ENCODE peak calls at places on chromosomes 3 and 15, in four cellular contexts. A is H9, J is mesendoderm, U is H1. Z is an unnamed sample.

GRCh38 chr15:44261007-44261706 is 27.4 kb upstream of the GOLM2 start:
- DNase-seq in A (peak), J (peak), U (peak), Z (no peak)

GRCh38 chr15:71654714-71655174 is 155.6 kb upstream of the NR2E3 start:
- DNase-seq in A (no peak), J (no peak), U (no peak), Z (no peak)

GRCh38 chr15:68304611-68305337 is 27.2 kb downstream of the FEM1B start:
- DNase-seq in A (peak), J (peak), U (no peak), Z (no peak)

GRCh38 chr3:127363171-127363570 is 75.3 kb upstream of the PRR20G start:
- DNase-seq in A (no peak), J (no peak), U (no peak), Z (no peak)

GRCh38 chr15:26772588-26773484 is at the start of gene GABRB3:
- DNase-seq in A (peak), J (peak), U (no peak), Z (no peak)

GRCh38 chr15:55768670-55769185 is 25.8 kb upstream of the PRTG start:
- DNase-seq in A (no peak), J (peak), U (no peak), Z (no peak)

GRCh38 chr3:139434764-139435291 is 41.5 kb downstream of the RBP2 start:
- DNase-seq in A (no peak), J (peak), U (no peak), Z (peak)

GRCh38 chr3:4899654-4900236 is 79.5 kb upstream of the BHLHE40 start:
- DNase-seq in A (no peak), J (no peak), U (no peak), Z (no peak)

GRCh38 chr3:67083277-67083676 is 85.2 kb downstream of the KBTBD8 start:
- DNase-seq in A (no peak), J (no peak), U (no peak), Z (peak)

GRCh38 chr3:190586631-190587000 is 72.7 kb downstream of the IL1RAP start:
- DNase-seq in A (no peak), J (peak), U (no peak), Z (peak)

GRCh38 chr15:100601158-100601557 is 826 bp downstream of the LINS1 start:
- DNase-seq in A (no peak), J (peak), U (no peak), Z (no peak)

GRCh38 chr15:66284276-66284675 is 9.1 kb upstream of the DIS3L start:
- DNase-seq in A (no peak), J (no peak), U (no peak), Z (no peak)

GRCh38 chr3:52636673-52637072 is 49.0 kb downstream of the PBRM1 start:
- DNase-seq in A (no peak), J (peak), U (no peak), Z (no peak)

GRCh38 chr3:185789891-185790830 is 34.7 kb downstream of the IGF2BP2 start:
- DNase-seq in A (no peak), J (no peak), U (no peak), Z (peak)

GRCh38 chr3:139182143-139182542 is 137.5 kb upstream of the PRR23C start:
- DNase-seq in A (no peak), J (no peak), U (no peak), Z (no peak)

GRCh38 chr15:99154271-99154670 is 49.4 kb downstream of the SYNM start:
- DNase-seq in A (peak), J (peak), U (no peak), Z (peak)

GRCh38 chr15:35693286-35693685 is 147.3 kb upstream of the DPH6 start:
- DNase-seq in A (no peak), J (no peak), U (no peak), Z (peak)

GRCh38 chr3:163914567-163914966 is 1163.7 kb downstream of the SI start:
- DNase-seq in A (no peak), J (peak), U (no peak), Z (no peak)

GRCh38 chr15:71052356-71052755 is 62.9 kb upstream of the THSD4 start:
- DNase-seq in A (no peak), J (no peak), U (no peak), Z (peak)

GRCh38 chr3:10532939-10533730 is 27.7 kb upstream of the ATP2B2 start:
- DNase-seq in A (peak), J (no peak), U (no peak), Z (no peak)

GRCh38 chr3:143084856-143085731 is 34.5 kb upstream of the CHST2 start:
- DNase-seq in A (no peak), J (no peak), U (no peak), Z (peak)

GRCh38 chr15:91787198-91787597 is 66.3 kb upstream of the SLCO3A1 start:
- DNase-seq in A (no peak), J (no peak), U (no peak), Z (no peak)

GRCh38 chr3:141493152-141493551 is 6.3 kb downstream of the RASA2 start:
- DNase-seq in A (no peak), J (no peak), U (no peak), Z (no peak)

GRCh38 chr15:75785771-75786563 is 57.3 kb upstream of the UBE2Q2 start:
- DNase-seq in A (peak), J (peak), U (peak), Z (no peak)

GRCh38 chr3:127690823-127691452 is 18.2 kb downstream of the ABTB1 start:
- DNase-seq in A (peak), J (peak), U (no peak), Z (peak)

GRCh38 chr15:100943074-100943473 is 23.9 kb downstream of the LRRK1 start:
- DNase-seq in A (no peak), J (no peak), U (no peak), Z (peak)

GRCh38 chr3:108153451-108153981 is 62.7 kb upstream of the CD47 start:
- DNase-seq in A (peak), J (peak), U (peak), Z (peak)

GRCh38 chr15:84955089-84955848 is 26.4 kb upstream of the PDE8A start:
- DNase-seq in A (peak), J (peak), U (no peak), Z (peak)

GRCh38 chr3:15284121-15284889 is 48.1 kb downstream of the SH3BP5 start:
- DNase-seq in A (no peak), J (no peak), U (no peak), Z (no peak)

GRCh38 chr3:69240651-69241578 is 118.5 kb upstream of the LMOD3 start:
- DNase-seq in A (no peak), J (peak), U (no peak), Z (no peak)

GRCh38 chr3:101532783-101533602 is 20.0 kb upstream of the SENP7 start:
- DNase-seq in A (no peak), J (no peak), U (no peak), Z (no peak)

GRCh38 chr3:103918336-103918735 is 1448.4 kb upstream of the ALCAM start:
- DNase-seq in A (no peak), J (no peak), U (no peak), Z (no peak)

GRCh38 chr3:101936419-101937331 is 87.4 kb downstream of the NFKBIZ start:
- DNase-seq in A (no peak), J (no peak), U (no peak), Z (peak)

GRCh38 chr3:58691997-58692396 is 25.4 kb upstream of the FAM3D start:
- DNase-seq in A (no peak), J (peak), U (no peak), Z (peak)

GRCh38 chr3:125032683-125033082 is 23.1 kb downstream of the HEG1 start:
- DNase-seq in A (no peak), J (no peak), U (no peak), Z (no peak)

GRCh38 chr3:192408721-192409151 is 318.6 kb downstream of the FGF12 start:
- DNase-seq in A (peak), J (peak), U (no peak), Z (no peak)

GRCh38 chr15:76185716-76186115 is 125.6 kb downstream of the ETFA start:
- DNase-seq in A (peak), J (peak), U (peak), Z (peak)

GRCh38 chr3:24492971-24493551 is 1.6 kb downstream of the THRB start:
- DNase-seq in A (no peak), J (no peak), U (no peak), Z (no peak)
- H4K5ac ChIP-seq in A (no peak), J (no peak), U (no peak), Z (no peak)

GRCh38 chr15:58223432-58223831 is 85.3 kb downstream of the AQP9 start:
- DNase-seq in A (no peak), J (no peak), U (no peak), Z (no peak)

GRCh38 chr15:58224068-58224467 is 85.9 kb downstream of the AQP9 start:
- DNase-seq in A (no peak), J (no peak), U (no peak), Z (no peak)

GRCh38 chr15:58227706-58228543 is 89.7 kb downstream of the AQP9 start:
- DNase-seq in A (peak), J (peak), U (peak), Z (peak)

GRCh38 chr15:58221591-58222241 is 83.5 kb downstream of the AQP9 start:
- DNase-seq in A (peak), J (peak), U (no peak), Z (peak)

GRCh38 chr15:58222698-58223097 is 84.5 kb downstream of the AQP9 start:
- DNase-seq in A (no peak), J (peak), U (no peak), Z (peak)
- H4K5ac ChIP-seq in A (no peak), J (no peak), U (no peak), Z (no peak)

GRCh38 chr3:13533823-13534435 is 15.0 kb upstream of the FBLN2 start:
- DNase-seq in A (no peak), J (no peak), U (no peak), Z (no peak)
- H4K5ac ChIP-seq in A (no peak), J (no peak), U (no peak), Z (no peak)

DNA sequence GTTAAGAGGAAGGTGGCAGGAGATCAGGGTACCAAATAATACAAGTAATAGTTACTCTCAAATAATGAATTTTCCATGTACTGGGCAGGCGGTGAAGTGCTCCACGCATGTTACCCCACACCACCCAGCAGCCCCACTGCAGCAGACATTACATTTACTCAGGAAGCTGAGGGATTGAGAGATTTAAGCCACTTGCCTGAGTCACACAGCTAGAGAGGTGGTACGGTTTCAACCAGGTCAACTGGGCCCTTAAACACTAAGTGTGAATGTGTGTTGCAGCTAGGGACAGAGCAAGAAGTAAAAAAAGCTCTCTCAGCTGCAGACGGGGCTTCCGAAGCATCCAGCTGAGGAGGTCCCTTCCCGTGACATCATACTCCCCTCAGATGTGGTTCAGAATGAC is 91.3 kb downstream of the PRICKLE2 start:
- DNase-seq in A (no peak), J (no peak), U (no peak), Z (no peak)
- H4K5ac ChIP-seq in A (no peak), J (no peak), U (no peak), Z (no peak)

DNA sequence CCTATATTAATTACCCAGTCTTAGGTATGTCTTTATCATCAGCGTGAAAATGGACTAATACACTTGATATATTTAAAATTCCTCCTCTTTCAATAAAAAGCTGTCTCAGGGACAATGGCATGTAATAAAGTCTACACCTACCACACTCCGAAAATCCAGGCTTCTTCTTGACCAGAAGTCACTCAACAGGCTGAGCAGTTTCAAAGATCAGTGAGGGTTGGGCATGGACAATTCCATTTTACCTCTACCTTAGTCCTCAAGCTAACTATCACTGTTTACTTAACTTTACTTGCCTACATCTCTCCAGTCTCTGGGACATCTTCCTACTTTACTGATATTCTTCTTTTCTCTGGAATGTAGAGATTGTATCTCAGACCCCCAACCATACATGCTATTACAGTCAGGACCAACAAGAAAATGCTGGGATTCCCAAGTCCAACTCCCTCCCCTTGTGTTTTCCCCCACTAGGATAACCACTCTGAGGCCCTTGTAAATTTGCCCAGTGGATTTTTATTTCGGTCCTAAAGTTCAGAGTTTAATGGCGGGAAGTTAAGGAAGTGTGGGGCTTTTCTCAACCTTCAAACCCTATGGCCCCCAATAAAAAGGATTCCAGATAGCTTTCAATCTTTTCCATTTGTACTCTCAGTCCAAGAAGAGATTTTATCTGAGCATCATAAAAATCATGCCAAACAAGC is 137.1 kb upstream of the TSC22D2 start:
- DNase-seq in A (no peak), J (no peak), U (no peak), Z (no peak)
- H4K5ac ChIP-seq in A (no peak), J (no peak), U (no peak), Z (no peak)

GRCh38 chr15:48458876-48459275 is 127.6 kb downstream of the DUT start:
- DNase-seq in A (no peak), J (no peak), U (no peak), Z (peak)
- H4K5ac ChIP-seq in A (no peak), J (no peak), U (no peak), Z (peak)

GRCh38 chr3:129994883-129995559 is 20.5 kb downstream of the TRH start:
- DNase-seq in A (no peak), J (no peak), U (no peak), Z (no peak)
- H4K5ac ChIP-seq in A (no peak), J (no peak), U (no peak), Z (no peak)

GRCh38 chr15:49239105-49239504 is 69.1 kb downstream of the GALK2 start:
- DNase-seq in A (no peak), J (no peak), U (no peak), Z (peak)

GRCh38 chr15:49247556-49248102 is 77.6 kb downstream of the GALK2 start:
- DNase-seq in A (no peak), J (no peak), U (no peak), Z (peak)

GRCh38 chr15:49236869-49237268 is 66.8 kb downstream of the GALK2 start:
- DNase-seq in A (no peak), J (no peak), U (no peak), Z (no peak)

GRCh38 chr15:49238342-49238741 is 68.3 kb downstream of the GALK2 start:
- DNase-seq in A (no peak), J (no peak), U (no peak), Z (peak)

GRCh38 chr15:49242820-49243219 is 72.8 kb downstream of the GALK2 start:
- DNase-seq in A (no peak), J (peak), U (no peak), Z (peak)
- H4K5ac ChIP-seq in A (no peak), J (no peak), U (no peak), Z (peak)

Z was measured in IMR-90.